ENCODE peak calls at places on chromosomes 4 and X, in eight cellular contexts. K is amniotic stem cell, W is lung microvascular endothelial cell, G is GM04504, N is skeletal muscle cell, C is heart right ventricle, I is NB4, M is kidney glomerular epithelial cell. L is an unnamed sample.

GRCh38 chrX:102712216-102712966 is at the start of gene GPRASP2:
- DNase-seq in K (no peak), W (peak), G (no peak), N (no peak), C (peak), I (no peak), M (no peak), L (no peak)

GRCh38 chrX:13939741-13940597 is 89.7 kb downstream of the GEMIN8 start:
- DNase-seq in K (no peak), W (no peak), G (no peak), N (no peak), C (no peak), I (no peak), M (no peak), L (no peak)

GRCh38 chr4:47383829-47384427 is 79.6 kb downstream of the COMMD8 start:
- DNase-seq in K (peak), W (peak), G (peak), N (no peak), C (no peak), I (peak), M (peak), L (no peak)

GRCh38 chr4:139700568-139700967 is 34.9 kb downstream of the MGST2 start:
- DNase-seq in K (no peak), W (no peak), G (no peak), N (no peak), C (no peak), I (no peak), M (no peak), L (no peak)

GRCh38 chrX:63350551-63350950 is 581 bp downstream of the SPIN4 start:
- DNase-seq in K (no peak), W (no peak), G (peak), N (no peak), C (no peak), I (peak), M (no peak), L (no peak)

GRCh38 chr4:137116144-137116543 is 416.1 kb downstream of the PCDH18 start:
- DNase-seq in K (no peak), W (no peak), G (no peak), N (no peak), C (no peak), I (no peak), M (no peak), L (no peak)

GRCh38 chr4:53764761-53765490 is 173.6 kb upstream of the LNX1 start:
- DNase-seq in K (no peak), W (no peak), G (no peak), N (no peak), C (no peak), I (no peak), M (no peak), L (no peak)

GRCh38 chr4:78363031-78363430 is 188.5 kb upstream of the ANXA3 start:
- DNase-seq in K (no peak), W (no peak), G (no peak), N (no peak), C (no peak), I (no peak), M (no peak), L (no peak)

GRCh38 chr4:179625391-179625790 is 2183.2 kb upstream of the AGA start:
- DNase-seq in K (peak), W (no peak), G (no peak), N (peak), C (no peak), I (no peak), M (peak), L (no peak)

GRCh38 chr4:122747883-122748282 is 15.4 kb downstream of the BBS12 start:
- DNase-seq in K (peak), W (peak), G (no peak), N (peak), C (no peak), I (no peak), M (no peak), L (no peak)

GRCh38 chr4:182917182-182918043 is at the start of gene DCTD:
- DNase-seq in K (peak), W (peak), G (peak), N (no peak), C (peak), I (peak), M (peak), L (peak)

GRCh38 chr4:5511791-5512190 is 196.6 kb downstream of the EVC2 start:
- DNase-seq in K (no peak), W (peak), G (no peak), N (no peak), C (no peak), I (no peak), M (no peak), L (no peak)

GRCh38 chr4:74117024-74117534 is 18.1 kb upstream of the CXCL2 start:
- DNase-seq in K (peak), W (peak), G (peak), N (peak), C (peak), I (no peak), M (peak), L (no peak)

GRCh38 chr4:107027379-107027778 is 8.7 kb downstream of the DKK2 start:
- DNase-seq in K (no peak), W (no peak), G (no peak), N (no peak), C (no peak), I (no peak), M (no peak), L (no peak)

GRCh38 chrX:48107717-48108116 is 22.7 kb upstream of the SPACA5B start:
- DNase-seq in K (no peak), W (no peak), G (no peak), N (no peak), C (no peak), I (no peak), M (no peak), L (no peak)

GRCh38 chr4:155403886-155404285 is 27.1 kb upstream of the MAP9 start:
- DNase-seq in K (no peak), W (peak), G (no peak), N (peak), C (no peak), I (peak), M (peak), L (no peak)

GRCh38 chrX:136768469-136769084 is 12.2 kb downstream of the ARHGEF6 start:
- DNase-seq in K (peak), W (peak), G (peak), N (peak), C (no peak), I (peak), M (no peak), L (peak)

L was measured in activated gamma-delta T cell treated with Interleukin-2 at 50 U/mL for 16 hours.